ENCODE peak calls at places on chromosomes 5 and 9, in ten cellular contexts. T is stomach, H is A549, Z is GM12878, J is sigmoid colon, S is transverse colon, K is SK-N-SH, B is H1, P is upper lobe of left lung, G is ovary. I is an unnamed sample.

GRCh38 chr9:82354260-82354659 is 365.7 kb downstream of the SPATA31D1 start:
- DNase-seq in P (no peak), S (no peak), J (no peak), T (no peak), H (no peak), B (no peak), Z (no peak), G (no peak), K (no peak), I (no peak)

GRCh38 chr5:75964008-75964407 is 119.2 kb upstream of the SV2C start:
- DNase-seq in T (no peak), S (no peak), G (no peak), J (no peak), Z (peak; percentile 48), B (no peak), P (no peak), H (no peak), K (no peak), I (no peak)

GRCh38 chr5:136814621-136815378 is 449.5 kb upstream of the TRPC7 start:
- DNase-seq in P (no peak), S (no peak), Z (no peak), K (no peak), B (no peak), T (no peak), G (no peak), J (no peak), H (no peak), I (no peak)

GRCh38 chr9:121939643-121940042 is 153.5 kb downstream of the TTLL11 start:
- DNase-seq in B (no peak), H (no peak), P (no peak), K (no peak), G (no peak), J (no peak), T (no peak), Z (no peak), S (no peak), I (no peak)

GRCh38 chr5:66959668-66960067 is 236.9 kb downstream of the CD180 start:
- DNase-seq in B (no peak), P (no peak), J (no peak), H (peak; percentile 70), T (no peak), K (no peak), Z (no peak), S (no peak), G (no peak), I (no peak)

GRCh38 chr5:81800797-81801196 is 49.9 kb upstream of the SSBP2 start:
- DNase-seq in J (no peak), Z (no peak), K (no peak), B (no peak), S (no peak), T (no peak), H (no peak), P (no peak), G (no peak), I (no peak)

GRCh38 chr9:128034821-128035764 is 32.0 kb downstream of the NAIF1 start:
- DNase-seq in P (no peak), J (peak; percentile 91), G (peak; percentile 68), S (peak; percentile 75), Z (peak; percentile 60), H (peak; percentile 91), T (peak; percentile 73), B (peak; percentile 81), K (peak; percentile 82), I (peak; percentile 88)

GRCh38 chr5:160930361-160930760 is 78.3 kb upstream of the ATP10B start:
- DNase-seq in B (peak; percentile 36), K (no peak), H (no peak), T (no peak), Z (no peak), G (no peak), J (no peak), P (no peak), S (no peak), I (no peak)

GRCh38 chr5:40841068-40841805 is at the start of gene CARD6:
- DNase-seq in H (peak; percentile 62), J (no peak), P (no peak), B (no peak), G (no peak), T (no peak), S (no peak), Z (no peak), K (no peak), I (no peak)

GRCh38 chr9:14315754-14316573 is 2.0 kb upstream of the NFIB start:
- DNase-seq in J (no peak), S (peak; percentile 22), Z (no peak), K (peak; percentile 58), G (peak; percentile 50), P (peak; percentile 78), B (no peak), T (no peak), H (peak; percentile 76), I (peak; percentile 79)

GRCh38 chr9:127417130-127418036 is 6.8 kb upstream of the ZNF79 start:
- DNase-seq in T (no peak), J (peak; percentile 90), G (no peak), H (peak; percentile 29), B (no peak), S (no peak), K (peak; percentile 57), P (no peak), Z (no peak), I (no peak)

GRCh38 chr5:152309926-152310450 is 95.1 kb downstream of the NMUR2 start:
- DNase-seq in J (no peak), S (no peak), B (no peak), P (no peak), T (no peak), G (no peak), Z (no peak), H (no peak), K (no peak), I (no peak)

GRCh38 chr5:110413856-110414255 is 312.6 kb downstream of the TMEM232 start:
- DNase-seq in P (no peak), B (no peak), G (no peak), Z (no peak), J (no peak), S (no peak), T (no peak), K (no peak), H (no peak), I (no peak)

GRCh38 chr5:179279347-179280094 is 65.7 kb downstream of the ADAMTS2 start:
- DNase-seq in G (no peak), H (no peak), Z (no peak), P (no peak), T (no peak), S (no peak), B (no peak), J (no peak), K (no peak), I (no peak)
- TF ChIP-seq CTCF in G (no peak), H (no peak), Z (no peak), P (no peak), T (no peak), S (no peak), B (no peak), J (no peak), K (no peak), I (no peak)

GRCh38 chr5:103469288-103470065 is 93.1 kb downstream of the NUDT12 start:
- DNase-seq in J (no peak), Z (no peak), S (peak; percentile 9), K (no peak), G (no peak), P (no peak), H (no peak), B (no peak), T (no peak), I (no peak)
- TF ChIP-seq EP300 in J (no peak), Z (no peak), S (no peak), K (no peak), G (no peak), P (no peak), H (no peak), B (no peak), T (no peak), I (no peak)

GRCh38 chr5:90386099-90386710 is 23.4 kb downstream of the CETN3 start:
- DNase-seq in K (peak; percentile 5), S (no peak), J (no peak), H (peak; percentile 26), P (no peak), G (no peak), B (no peak), Z (no peak), T (no peak), I (no peak)
- TF ChIP-seq CTCF in K (peak; percentile 66), S (peak; percentile 39), J (peak; percentile 49), H (peak; percentile 47), P (peak; percentile 28), G (no peak), B (no peak), Z (peak; percentile 30), T (no peak), I (no peak)

GRCh38 chr9:8769153-8769552 is 969.6 kb upstream of the DMAC1 start:
- DNase-seq in K (no peak), H (no peak), B (no peak), J (no peak), S (no peak), P (no peak), G (no peak), Z (no peak), T (no peak), I (no peak)
- TF ChIP-seq EP300 in K (no peak), H (no peak), B (no peak), J (no peak), S (no peak), P (no peak), G (no peak), Z (no peak), T (no peak), I (no peak)

I was measured in suprapubic skin.